ENCODE peak calls at places on chromosomes 11 and 22, in seven cellular contexts. T is RPMI8226; O is stimulated activated naive CD4-positive, alpha-beta T cell; J is AG09319; Z is body of pancreas; L is astrocyte of the hippocampus; R is amniotic stem cell. M is an unnamed sample.

GRCh38 chr22:17728786-17729185 is 45.5 kb downstream of the BID start:
- DNase-seq in T (no peak), O (no peak), J (no peak), Z (no peak), L (no peak), R (no peak), M (no peak)

GRCh38 chr11:106644824-106645223 is 373.5 kb downstream of the GUCY1A2 start:
- DNase-seq in T (no peak), O (no peak), J (no peak), Z (no peak), L (peak), R (no peak), M (no peak)

GRCh38 chr11:34405079-34405858 is 33.5 kb upstream of the CAT start:
- DNase-seq in T (no peak), O (no peak), J (peak), Z (no peak), L (no peak), R (no peak), M (no peak)

GRCh38 chr11:105861225-105861624 is 160.8 kb downstream of the MSANTD4 start:
- DNase-seq in T (peak), O (no peak), J (no peak), Z (no peak), L (peak), R (no peak), M (no peak)

GRCh38 chr11:12815931-12816494 is 141.8 kb downstream of the TEAD1 start:
- DNase-seq in T (peak), O (no peak), J (no peak), Z (no peak), L (no peak), R (no peak), M (no peak)

GRCh38 chr11:75223954-75224643 is 16.5 kb upstream of the TPBGL start:
- DNase-seq in T (peak), O (no peak), J (no peak), Z (no peak), L (no peak), R (no peak), M (no peak)

GRCh38 chr22:32729368-32729767 is 72.1 kb upstream of the TIMP3 start:
- DNase-seq in T (no peak), O (no peak), J (no peak), Z (no peak), L (no peak), R (no peak), M (no peak)

GRCh38 chr22:41931701-41932269 is 5.2 kb upstream of the TNFRSF13C start:
- DNase-seq in T (no peak), O (no peak), J (no peak), Z (no peak), L (no peak), R (no peak), M (no peak)

GRCh38 chr11:695332-695605 is 247 bp upstream of the DEAF1 start:
- DNase-seq in T (no peak), O (no peak), J (no peak), Z (no peak), L (no peak), R (no peak), M (no peak)

GRCh38 chr22:42283288-42284229 is 13.1 kb upstream of the TCF20 start:
- DNase-seq in T (no peak), O (peak), J (no peak), Z (no peak), L (peak), R (no peak), M (no peak)

GRCh38 chr11:22624742-22625447 is 728 bp downstream of the FANCF start:
- DNase-seq in T (peak), O (peak), J (peak), Z (peak), L (peak), R (no peak), M (peak)

GRCh38 chr11:134585666-134586285 is 173.7 kb upstream of the B3GAT1 start:
- DNase-seq in T (no peak), O (no peak), J (no peak), Z (no peak), L (no peak), R (no peak), M (no peak)

GRCh38 chr11:100010393-100010792 is 676.7 kb upstream of the ARHGAP42 start:
- DNase-seq in T (no peak), O (no peak), J (no peak), Z (no peak), L (no peak), R (no peak), M (no peak)

GRCh38 chr22:31970490-31971444 is 26.4 kb downstream of the YWHAH start:
- DNase-seq in T (peak), O (peak), J (peak), Z (peak), L (peak), R (peak), M (peak)

M was measured in effector CD8-positive, alpha-beta T cell.